ENCODE peak calls at places on chromosomes 1 and 21, in four cellular contexts. U is IMR-90, D is psoas muscle, C is lower lobe of right lung. B is an unnamed sample.

GRCh38 chr1:24998554-24999245 is 68.6 kb upstream of the RUNX3 start:
- DNase-seq in U (no peak), D (peak), C (no peak), B (no peak)

GRCh38 chr1:241219449-241219848 is 137.6 kb downstream of the RGS7 start:
- DNase-seq in U (no peak), D (no peak), C (no peak), B (no peak)

GRCh38 chr1:226637147-226637935 is 88.8 kb downstream of the STUM start:
- DNase-seq in U (no peak), D (peak), C (no peak), B (no peak)

GRCh38 chr1:198118136-198118535 is 38.7 kb upstream of the NEK7 start:
- DNase-seq in U (peak), D (peak), C (no peak), B (no peak)

GRCh38 chr1:178612261-178612660 is 99.4 kb downstream of the TEX35 start:
- DNase-seq in U (peak), D (no peak), C (no peak), B (no peak)

GRCh38 chr1:201786824-201787223 is 42.1 kb upstream of the IPO9 start:
- DNase-seq in U (no peak), D (peak), C (no peak), B (no peak)

GRCh38 chr1:61224609-61225008 is 142.2 kb downstream of the NFIA start:
- DNase-seq in U (no peak), D (no peak), C (no peak), B (no peak)

GRCh38 chr21:46294647-46295176 is 8.6 kb downstream of the YBEY start:
- DNase-seq in U (peak), D (no peak), C (peak), B (peak)

GRCh38 chr1:91282695-91283420 is 121.8 kb downstream of the HFM1 start:
- DNase-seq in U (peak), D (no peak), C (no peak), B (peak)

GRCh38 chr1:99935534-99935933 is 34.3 kb upstream of the SLC35A3 start:
- DNase-seq in U (no peak), D (no peak), C (no peak), B (no peak)

GRCh38 chr1:51564124-51564523 is 45.1 kb upstream of the EPS15 start:
- DNase-seq in U (peak), D (no peak), C (no peak), B (peak)

GRCh38 chr1:17909634-17910033 is 154.5 kb downstream of the ACTL8 start:
- DNase-seq in U (peak), D (no peak), C (no peak), B (no peak)

GRCh38 chr21:39612233-39613028 is at the start of gene B3GALT5:
- DNase-seq in U (no peak), D (no peak), C (no peak), B (no peak)

GRCh38 chr1:20530261-20530660 is 22.1 kb upstream of the FAM43B start:
- DNase-seq in U (no peak), D (no peak), C (no peak), B (no peak)

GRCh38 chr1:10744044-10744443 is 52.4 kb downstream of the CASZ1 start:
- DNase-seq in U (no peak), D (no peak), C (no peak), B (no peak)

GRCh38 chr1:184563308-184563707 is 176.5 kb downstream of the C1orf21 start:
- DNase-seq in U (peak), D (no peak), C (no peak), B (no peak)

GRCh38 chr1:203117611-203118575 is 9.6 kb upstream of the ADORA1 start:
- DNase-seq in U (peak), D (peak), C (peak), B (no peak)

GRCh38 chr1:150551049-150551783 is 2.0 kb downstream of the ADAMTSL4 start:
- DNase-seq in U (no peak), D (no peak), C (no peak), B (no peak)

GRCh38 chr1:30377230-30378022 is 346.0 kb downstream of the MATN1 start:
- DNase-seq in U (no peak), D (no peak), C (no peak), B (no peak)

GRCh38 chr1:149942207-149942606 is 5.5 kb upstream of the MTMR11 start:
- DNase-seq in U (peak), D (no peak), C (no peak), B (no peak)

GRCh38 chr1:212219679-212220463 is 65.3 kb upstream of the PPP2R5A start:
- DNase-seq in U (peak), D (no peak), C (no peak), B (peak)

GRCh38 chr1:70674981-70675685 is 264.1 kb downstream of the CTH start:
- DNase-seq in U (no peak), D (no peak), C (no peak), B (no peak)

GRCh38 chr1:197838836-197839235 is 63.6 kb upstream of the DENND1B start:
- DNase-seq in U (peak), D (no peak), C (no peak), B (peak)

GRCh38 chr1:145891587-145892485 is 6.2 kb upstream of the ANKRD35 start:
- DNase-seq in U (peak), D (peak), C (peak), B (peak)

GRCh38 chr21:41947596-41948403 is 6.0 kb downstream of the C2CD2 start:
- DNase-seq in U (peak), D (no peak), C (no peak), B (no peak)

GRCh38 chr1:213724640-213725536 is 262.9 kb upstream of the PROX1 start:
- DNase-seq in U (no peak), D (peak), C (no peak), B (peak)

GRCh38 chr1:200550367-200550766 is 70.2 kb downstream of the KIF14 start:
- DNase-seq in U (peak), D (no peak), C (no peak), B (no peak)

GRCh38 chr1:25021586-25022215 is 91.6 kb upstream of the RUNX3 start:
- DNase-seq in U (no peak), D (no peak), C (no peak), B (no peak)

GRCh38 chr1:32063261-32063681 is 9.5 kb upstream of the TMEM39B start:
- DNase-seq in U (peak), D (no peak), C (no peak), B (no peak)

GRCh38 chr1:33195560-33195959 is 13.7 kb upstream of the TRIM62 start:
- DNase-seq in U (peak), D (no peak), C (no peak), B (no peak)

GRCh38 chr1:220787069-220787614 is 429 bp downstream of the MTARC1 start:
- DNase-seq in U (no peak), D (no peak), C (peak), B (no peak)

GRCh38 chr1:181015258-181015630 is 7.4 kb downstream of the STX6 start:
- DNase-seq in U (no peak), D (no peak), C (no peak), B (no peak)

GRCh38 chr1:15573477-15573876 is 11.4 kb downstream of the AGMAT start:
- DNase-seq in U (peak), D (no peak), C (no peak), B (no peak)

GRCh38 chr1:14804626-14805025 is 206.1 kb downstream of the KAZN start:
- DNase-seq in U (no peak), D (no peak), C (peak), B (no peak)

GRCh38 chr1:84823991-84824390 is 69.0 kb downstream of the LPAR3 start:
- DNase-seq in U (no peak), D (no peak), C (no peak), B (no peak)

GRCh38 chr1:153617677-153618076 is 1.6 kb upstream of the S100A14 start:
- DNase-seq in U (no peak), D (peak), C (no peak), B (no peak)

GRCh38 chr1:64959973-64960372 is 6.4 kb downstream of the JAK1 start:
- DNase-seq in U (no peak), D (no peak), C (no peak), B (no peak)

GRCh38 chr1:101190441-101190840 is 46.4 kb upstream of the S1PR1 start:
- DNase-seq in U (peak), D (no peak), C (no peak), B (peak)

DNA sequence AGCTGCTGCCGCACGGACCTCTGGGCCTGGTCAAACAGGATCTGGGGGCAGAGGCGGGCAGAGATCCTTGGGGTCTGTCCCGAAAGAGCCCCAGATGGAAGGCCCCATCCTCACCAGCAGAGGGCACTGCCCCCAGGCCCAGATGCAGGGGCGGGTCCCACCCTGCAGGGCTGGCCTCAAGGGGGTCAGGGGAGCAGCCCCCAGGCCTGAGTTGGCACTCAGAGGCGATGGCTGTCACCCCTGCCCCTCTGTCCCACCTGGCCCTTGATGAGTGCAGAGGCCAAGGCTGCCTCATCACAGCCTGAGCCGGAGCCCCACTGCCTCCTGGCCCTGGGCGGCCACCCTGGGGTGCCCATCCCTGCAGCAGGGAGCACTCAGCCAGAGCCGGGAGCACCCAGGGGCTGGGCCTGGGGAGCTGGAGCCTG is 5.7 kb downstream of the ACAP3 start:
- DNase-seq in U (no peak), D (no peak), C (no peak), B (no peak)
- TF ChIP-seq CTCF in U (peak), D (peak), C (peak), B (peak)

GRCh38 chr1:185652348-185652747 is 81.8 kb upstream of the HMCN1 start:
- DNase-seq in U (no peak), D (no peak), C (no peak), B (no peak)
- TF ChIP-seq CTCF in U (no peak), D (no peak), C (peak), B (peak)

GRCh38 chr1:53860967-53861411 is 22.9 kb upstream of the NDC1 start:
- DNase-seq in U (peak), D (no peak), C (no peak), B (no peak)
- TF ChIP-seq CTCF in U (peak), D (peak), C (peak), B (peak)

GRCh38 chr21:37835512-37835911 is 80.7 kb downstream of the KCNJ6 start:
- DNase-seq in U (no peak), D (no peak), C (no peak), B (no peak)
- TF ChIP-seq CTCF in U (no peak), D (no peak), C (no peak), B (no peak)

GRCh38 chr1:230087722-230088115 is 20.7 kb downstream of the GALNT2 start:
- DNase-seq in U (no peak), D (no peak), C (no peak), B (no peak)

GRCh38 chr1:230090194-230090711 is 23.2 kb downstream of the GALNT2 start:
- DNase-seq in U (peak), D (no peak), C (no peak), B (no peak)

GRCh38 chr1:230094746-230095145 is 27.7 kb downstream of the GALNT2 start:
- DNase-seq in U (no peak), D (no peak), C (no peak), B (no peak)

GRCh38 chr1:230095938-230096337 is 28.9 kb downstream of the GALNT2 start:
- DNase-seq in U (no peak), D (no peak), C (no peak), B (no peak)

DNA sequence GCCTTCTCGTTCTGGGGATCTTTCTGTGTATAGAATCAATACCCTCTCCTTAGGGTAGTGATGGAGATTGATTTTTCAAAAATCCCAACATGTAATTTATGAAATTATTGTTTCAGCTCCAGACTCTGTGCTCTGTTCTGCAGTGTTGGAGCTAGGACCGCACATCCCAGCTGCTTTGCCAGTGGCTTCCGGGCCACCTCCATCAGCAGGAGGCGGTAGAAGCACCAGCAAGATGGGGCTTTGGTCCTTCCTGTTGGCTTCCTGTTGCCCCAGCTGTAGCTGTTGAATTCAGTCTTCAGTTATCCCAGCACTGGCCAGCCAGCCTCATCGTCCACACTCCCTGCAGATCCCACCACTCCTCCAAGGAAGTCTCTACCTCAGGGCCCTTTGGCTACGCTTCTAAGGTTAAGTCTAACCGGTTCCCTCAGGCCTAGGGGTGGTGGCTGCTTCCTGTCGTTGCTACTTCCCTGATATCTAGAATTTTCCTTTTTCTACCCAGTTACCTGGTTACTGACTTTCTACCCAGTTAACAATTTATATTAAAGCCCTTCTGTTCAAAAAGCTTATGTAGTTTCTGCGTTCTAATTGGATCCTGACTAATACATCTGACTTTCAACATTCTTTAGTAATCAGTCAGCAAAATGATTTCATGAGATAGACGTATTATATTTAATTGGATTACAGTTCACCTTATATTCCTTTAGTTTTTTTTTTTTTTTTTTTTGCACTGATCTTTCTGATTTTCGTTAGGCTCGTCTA is 24.6 kb downstream of the GALNT2 start:
- DNase-seq in U (peak), D (no peak), C (no peak), B (no peak)
- TF ChIP-seq CTCF in U (no peak), D (no peak), C (no peak), B (no peak)

DNA sequence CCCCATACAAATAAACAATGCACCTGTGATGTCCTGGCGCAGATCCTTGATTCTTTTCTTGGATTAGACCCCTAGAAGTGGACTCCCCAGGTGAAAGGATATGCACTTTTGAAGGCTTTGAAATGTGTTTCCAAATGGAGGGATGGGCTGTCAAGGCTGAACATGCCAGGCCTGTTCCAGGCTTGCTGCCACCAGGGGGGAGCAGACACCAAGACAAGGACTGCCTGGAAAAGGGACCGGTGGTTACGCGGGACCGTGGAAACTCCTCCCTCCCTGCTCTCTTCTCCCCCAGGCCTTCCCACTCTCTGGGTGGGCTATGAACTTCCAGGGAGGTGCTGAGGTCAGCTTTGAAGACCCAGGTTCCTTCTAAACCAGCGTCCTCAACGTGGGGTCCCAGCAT is 12.7 kb downstream of the C1QB start:
- DNase-seq in U (peak), D (no peak), C (no peak), B (no peak)
- TF ChIP-seq CTCF in U (peak), D (peak), C (peak), B (peak)

GRCh38 chr1:94332952-94333351 is 85.2 kb upstream of the ABCD3 start:
- DNase-seq in U (peak), D (no peak), C (no peak), B (no peak)

GRCh38 chr1:94332516-94332915 is 85.7 kb upstream of the ABCD3 start:
- DNase-seq in U (no peak), D (no peak), C (no peak), B (no peak)

GRCh38 chr1:94329276-94329675 is 88.9 kb upstream of the ABCD3 start:
- DNase-seq in U (peak), D (no peak), C (no peak), B (no peak)

GRCh38 chr1:94327001-94327685 is 89.8 kb upstream of the ARHGAP29 start:
- DNase-seq in U (peak), D (peak), C (peak), B (no peak)

GRCh38 chr1:94329986-94330385 is 88.2 kb upstream of the ABCD3 start:
- DNase-seq in U (peak), D (no peak), C (no peak), B (no peak)
- TF ChIP-seq CTCF in U (peak), D (no peak), C (peak), B (peak)

GRCh38 chr21:45112371-45112770 is 38.0 kb downstream of the ADARB1 start:
- DNase-seq in U (no peak), D (no peak), C (no peak), B (no peak)

GRCh38 chr21:45115141-45115540 is 40.8 kb downstream of the ADARB1 start:
- DNase-seq in U (no peak), D (no peak), C (no peak), B (no peak)

GRCh38 chr21:45114475-45114874 is 40.1 kb downstream of the ADARB1 start:
- DNase-seq in U (no peak), D (no peak), C (no peak), B (no peak)

GRCh38 chr21:45114072-45114471 is 39.7 kb downstream of the ADARB1 start:
- DNase-seq in U (no peak), D (no peak), C (no peak), B (no peak)

DNA sequence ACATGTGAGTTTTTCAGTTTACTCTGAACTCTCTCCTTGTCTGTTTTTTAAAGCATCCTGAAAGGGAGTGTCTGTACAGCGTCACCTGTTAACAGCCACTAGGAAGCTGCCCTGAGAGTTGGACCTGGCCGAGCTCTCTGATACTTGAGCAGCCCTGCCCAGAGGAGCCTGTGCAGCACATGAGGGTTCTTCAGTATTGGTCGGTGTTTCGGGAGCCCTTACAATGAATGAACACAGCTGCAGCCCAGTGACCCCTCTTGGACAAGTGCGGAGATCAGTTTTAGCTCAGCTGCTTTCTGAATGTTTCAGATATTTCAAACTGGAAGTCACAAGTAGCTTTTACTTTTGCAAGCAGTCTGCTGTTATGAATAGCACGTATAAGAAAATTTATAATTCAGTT is 39.2 kb downstream of the ADARB1 start:
- DNase-seq in U (no peak), D (no peak), C (no peak), B (no peak)
- TF ChIP-seq CTCF in U (no peak), D (no peak), C (no peak), B (no peak)

GRCh38 chr1:54052470-54052933 is 502 bp downstream of the TMEM59 start:
- DNase-seq in U (peak), D (no peak), C (no peak), B (no peak)

GRCh38 chr1:54051936-54052469 is 1.0 kb downstream of the TMEM59 start:
- DNase-seq in U (no peak), D (no peak), C (no peak), B (peak)

GRCh38 chr1:54053745-54054437 is 483 bp downstream of the TCEANC2 start:
- DNase-seq in U (peak), D (no peak), C (no peak), B (no peak)

GRCh38 chr1:54054438-54054749 is 986 bp downstream of the TCEANC2 start:
- DNase-seq in U (no peak), D (no peak), C (no peak), B (no peak)

DNA sequence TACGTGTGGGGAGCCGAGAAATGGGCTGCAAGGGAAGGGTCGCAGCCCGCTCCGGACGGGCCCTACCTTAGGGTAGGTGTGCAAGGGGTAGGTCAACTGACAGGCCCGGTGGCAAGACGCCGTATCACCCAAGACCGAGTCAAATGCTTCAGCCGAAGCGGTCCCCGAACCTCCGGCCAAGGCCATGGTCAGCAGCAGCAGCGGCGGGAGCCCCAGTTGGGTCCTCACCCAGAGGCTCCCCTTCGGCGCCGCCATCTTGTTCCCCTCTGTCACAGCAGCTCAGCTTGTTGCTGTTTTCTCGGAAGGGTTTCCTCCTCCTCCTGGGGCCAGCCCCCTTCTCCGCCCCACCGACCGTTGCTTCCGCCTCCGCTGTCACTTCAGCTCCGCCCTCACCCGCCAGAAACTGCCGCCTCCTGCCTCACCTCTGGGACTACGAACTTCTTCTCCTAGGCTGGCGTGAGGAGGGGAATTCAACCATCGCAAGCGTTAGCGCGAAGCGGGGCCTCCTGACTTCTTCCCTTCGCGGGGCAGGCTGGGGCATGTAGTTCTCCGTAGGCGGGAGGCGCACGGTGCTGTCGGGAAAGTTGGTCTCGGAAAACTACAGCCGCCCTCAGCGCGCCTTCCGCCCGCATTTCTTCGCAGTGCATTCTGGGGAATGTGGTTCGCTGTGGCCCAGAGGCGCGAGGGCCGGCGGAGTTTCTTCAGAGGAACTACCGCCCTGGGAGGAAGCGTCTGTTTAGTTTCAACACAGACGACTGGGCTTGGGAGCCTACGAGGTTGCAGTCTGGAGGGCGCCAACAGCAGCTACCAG is at the start of the genes TCEANC2 and TMEM59:
- DNase-seq in U (peak), D (peak), C (peak), B (peak)
- TF ChIP-seq CTCF in U (peak), D (no peak), C (no peak), B (no peak)